ENCODE peak calls at places on chromosomes 1 and 21, in seven cellular contexts. T is activated CD4-positive, alpha-beta T cell treated with anti-CD3 and anti-CD28 coated beads for 24 hours; A is GM12864; B is RWPE1; R is hypothalamus; O is aorta; E is cardiac fibroblast. G is an unnamed sample.

GRCh38 chr1:7595338-7595737 is 175.8 kb upstream of the VAMP3 start:
- DNase-seq in T (no peak), A (no peak), O (peak; percentile 9), R (no peak), E (no peak), B (no peak), G (no peak)

GRCh38 chr1:60765204-60765603 is 317.2 kb upstream of the NFIA start:
- DNase-seq in T (no peak), A (peak; percentile 5), R (no peak), E (peak; percentile 72), O (no peak), B (peak; percentile 20), G (peak; percentile 5)

GRCh38 chr1:208029381-208030319 is 118.7 kb upstream of the CD34 start:
- DNase-seq in T (no peak), E (peak; percentile 75), B (no peak), R (no peak), A (no peak), O (peak; percentile 77), G (peak; percentile 87)

GRCh38 chr1:161119017-161119378 is 1.1 kb downstream of the NIT1 start:
- DNase-seq in R (no peak), T (no peak), B (no peak), A (no peak), E (no peak), O (no peak), G (no peak)

GRCh38 chr1:191695865-191696264 is 462.4 kb upstream of the RGS18 start:
- DNase-seq in A (peak; percentile 13), O (no peak), R (no peak), B (no peak), E (no peak), T (no peak), G (no peak)

GRCh38 chr1:107450899-107451664 is 310.2 kb downstream of the NTNG1 start:
- DNase-seq in R (no peak), A (peak; percentile 50), T (no peak), E (no peak), O (no peak), B (no peak), G (no peak)

GRCh38 chr1:225658041-225658440 is 5.1 kb upstream of the ENAH start:
- DNase-seq in O (no peak), R (no peak), B (no peak), A (no peak), T (no peak), E (peak; percentile 57), G (peak; percentile 30)

GRCh38 chr1:37599940-37600339 is 4.2 kb upstream of the GNL2 start:
- DNase-seq in E (no peak), T (no peak), O (no peak), B (no peak), A (no peak), R (no peak), G (no peak)

GRCh38 chr21:42404534-42404933 is 832 bp downstream of the UBASH3A start:
- DNase-seq in E (no peak), R (no peak), B (no peak), A (no peak), T (no peak), O (no peak), G (no peak)

GRCh38 chr1:27603962-27604578 is at the start of gene AHDC1:
- DNase-seq in E (peak; percentile 91), R (peak; percentile 64), T (peak; percentile 84), O (peak; percentile 95), A (no peak), B (peak; percentile 91), G (peak; percentile 90)

GRCh38 chr1:228096416-228097332 is 6.5 kb downstream of the C1orf35 start:
- DNase-seq in R (no peak), O (no peak), E (no peak), B (no peak), A (no peak), T (no peak), G (no peak)

GRCh38 chr1:173506437-173506836 is 29.3 kb downstream of the PRDX6 start:
- DNase-seq in A (no peak), E (no peak), B (no peak), R (no peak), O (no peak), T (no peak), G (no peak)

GRCh38 chr1:67987046-67987799 is 63.2 kb downstream of the DIRAS3 start:
- DNase-seq in R (no peak), A (no peak), E (peak; percentile 95), O (no peak), T (no peak), B (peak; percentile 52), G (peak; percentile 78)

GRCh38 chr1:3930696-3931309 is 30.7 kb upstream of the C1orf174 start:
- DNase-seq in E (no peak), T (no peak), O (no peak), R (no peak), A (no peak), B (no peak), G (no peak)

GRCh38 chr1:83024251-83024767 is 974.6 kb downstream of the TTLL7 start:
- DNase-seq in B (no peak), O (no peak), T (no peak), R (no peak), A (no peak), E (no peak), G (no peak)

GRCh38 chr1:236888126-236888525 is 93.0 kb downstream of the MTR start:
- DNase-seq in E (no peak), R (no peak), O (no peak), A (no peak), B (no peak), T (no peak), G (no peak)

GRCh38 chr1:19128965-19129514 is 81.0 kb downstream of the UBR4 start:
- DNase-seq in A (no peak), B (no peak), O (no peak), R (no peak), E (no peak), T (no peak), G (no peak)